ENCODE peak calls at places on chromosomes 12 and 14, in seven cellular contexts. One of them, this sample, is unnamed. For H3K27me3, the result is how much of the 10 kb centered on the place peaks cover.

GRCh38 chr14:52043690-52044089 is 25.2 kb downstream of the NID2 start:
- DNase-seq in left ventricle myocardium inferior: no peak
- DNase-seq in A673: no peak
- DNase-seq in mammary epithelial cell: no peak
- DNase-seq in neural progenitor cell: peak
- DNase-seq in cardiac muscle cell: peak
- DNase-seq in sigmoid colon: no peak
- DNase-seq in this sample: no peak

GRCh38 chr12:131897276-131897675 is 2.9 kb downstream of the ULK1 start:
- DNase-seq in left ventricle myocardium inferior: no peak
- DNase-seq in A673: no peak
- DNase-seq in mammary epithelial cell: no peak
- DNase-seq in neural progenitor cell: no peak
- DNase-seq in cardiac muscle cell: no peak
- DNase-seq in sigmoid colon: peak
- DNase-seq in this sample: no peak

GRCh38 chr12:104863549-104863948 is 94.5 kb downstream of the SLC41A2 start:
- DNase-seq in left ventricle myocardium inferior: no peak
- DNase-seq in A673: no peak
- DNase-seq in mammary epithelial cell: peak
- DNase-seq in neural progenitor cell: no peak
- DNase-seq in cardiac muscle cell: peak
- DNase-seq in sigmoid colon: no peak
- DNase-seq in this sample: no peak

GRCh38 chr12:104057771-104058197 is 6.5 kb upstream of the HCFC2 start:
- DNase-seq in left ventricle myocardium inferior: no peak
- DNase-seq in A673: peak
- DNase-seq in mammary epithelial cell: no peak
- DNase-seq in neural progenitor cell: peak
- DNase-seq in cardiac muscle cell: peak
- DNase-seq in sigmoid colon: no peak
- DNase-seq in this sample: no peak

GRCh38 chr12:64779349-64779974 is 20.3 kb upstream of the GNS start:
- DNase-seq in left ventricle myocardium inferior: no peak
- DNase-seq in A673: peak
- DNase-seq in mammary epithelial cell: no peak
- DNase-seq in neural progenitor cell: peak
- DNase-seq in cardiac muscle cell: no peak
- DNase-seq in sigmoid colon: no peak
- DNase-seq in this sample: no peak

GRCh38 chr12:113244015-113244983 is 23.0 kb downstream of the TPCN1 start:
- DNase-seq in left ventricle myocardium inferior: peak
- DNase-seq in A673: peak
- DNase-seq in mammary epithelial cell: peak
- DNase-seq in neural progenitor cell: no peak
- DNase-seq in cardiac muscle cell: peak
- DNase-seq in sigmoid colon: peak
- DNase-seq in this sample: no peak

GRCh38 chr14:103128631-103129300 is 5.5 kb downstream of the TNFAIP2 start:
- DNase-seq in left ventricle myocardium inferior: peak
- DNase-seq in A673: no peak
- DNase-seq in mammary epithelial cell: peak
- DNase-seq in neural progenitor cell: no peak
- DNase-seq in cardiac muscle cell: no peak
- DNase-seq in sigmoid colon: no peak
- DNase-seq in this sample: no peak

GRCh38 chr12:57693659-57694458 is at the start of gene OS9:
- DNase-seq in left ventricle myocardium inferior: peak
- DNase-seq in A673: peak
- DNase-seq in mammary epithelial cell: peak
- DNase-seq in neural progenitor cell: peak
- DNase-seq in cardiac muscle cell: peak
- DNase-seq in sigmoid colon: peak
- DNase-seq in this sample: peak

GRCh38 chr12:1829306-1829900 is 9.0 kb downstream of the LRTM2 start:
- DNase-seq in left ventricle myocardium inferior: no peak
- DNase-seq in A673: no peak
- DNase-seq in mammary epithelial cell: no peak
- DNase-seq in neural progenitor cell: no peak
- DNase-seq in cardiac muscle cell: no peak
- DNase-seq in sigmoid colon: peak
- DNase-seq in this sample: no peak

GRCh38 chr12:54056110-54056509 is 2.5 kb downstream of the HOXC4 start:
- DNase-seq in left ventricle myocardium inferior: no peak
- DNase-seq in A673: no peak
- DNase-seq in mammary epithelial cell: no peak
- DNase-seq in neural progenitor cell: no peak
- DNase-seq in cardiac muscle cell: no peak
- DNase-seq in sigmoid colon: no peak
- DNase-seq in this sample: no peak

GRCh38 chr12:112944028-112944690 is 5.9 kb downstream of the OAS3 start:
- DNase-seq in left ventricle myocardium inferior: no peak
- DNase-seq in A673: no peak
- DNase-seq in mammary epithelial cell: no peak
- DNase-seq in neural progenitor cell: no peak
- DNase-seq in cardiac muscle cell: no peak
- DNase-seq in sigmoid colon: no peak
- DNase-seq in this sample: no peak

GRCh38 chr12:21568115-21568514 is 36.5 kb downstream of the GYS2 start:
- DNase-seq in left ventricle myocardium inferior: no peak
- DNase-seq in A673: no peak
- DNase-seq in mammary epithelial cell: no peak
- DNase-seq in neural progenitor cell: no peak
- DNase-seq in cardiac muscle cell: no peak
- DNase-seq in sigmoid colon: no peak
- DNase-seq in this sample: no peak

GRCh38 chr12:42291680-42292079 is 34.2 kb downstream of the ZCRB1 start:
- DNase-seq in left ventricle myocardium inferior: no peak
- DNase-seq in A673: no peak
- DNase-seq in mammary epithelial cell: no peak
- DNase-seq in neural progenitor cell: no peak
- DNase-seq in cardiac muscle cell: no peak
- DNase-seq in sigmoid colon: no peak
- DNase-seq in this sample: no peak

GRCh38 chr12:49131973-49132461 is 822 bp upstream of the TUBA1B start:
- DNase-seq in left ventricle myocardium inferior: no peak
- DNase-seq in A673: peak
- DNase-seq in mammary epithelial cell: peak
- DNase-seq in neural progenitor cell: no peak
- DNase-seq in cardiac muscle cell: peak
- DNase-seq in sigmoid colon: no peak
- DNase-seq in this sample: no peak

GRCh38 chr14:93906341-93907329 is 20.5 kb upstream of the FAM181A start:
- DNase-seq in left ventricle myocardium inferior: no peak
- DNase-seq in A673: peak
- DNase-seq in mammary epithelial cell: peak
- DNase-seq in neural progenitor cell: peak
- DNase-seq in cardiac muscle cell: peak
- DNase-seq in sigmoid colon: no peak
- DNase-seq in this sample: no peak

GRCh38 chr12:109730306-109731145 is 16.9 kb downstream of the FAM222A start:
- DNase-seq in left ventricle myocardium inferior: peak
- DNase-seq in A673: no peak
- DNase-seq in mammary epithelial cell: no peak
- DNase-seq in neural progenitor cell: no peak
- DNase-seq in cardiac muscle cell: no peak
- DNase-seq in sigmoid colon: peak
- DNase-seq in this sample: no peak

GRCh38 chr14:68447581-68448281 is 345.1 kb downstream of the ZFP36L1 start:
- DNase-seq in left ventricle myocardium inferior: no peak
- DNase-seq in A673: no peak
- DNase-seq in mammary epithelial cell: no peak
- DNase-seq in neural progenitor cell: no peak
- DNase-seq in cardiac muscle cell: no peak
- DNase-seq in sigmoid colon: no peak
- DNase-seq in this sample: no peak
- H3K27ac ChIP-seq in left ventricle myocardium inferior: no peak
- H3K27ac ChIP-seq in A673: no peak
- H3K27ac ChIP-seq in mammary epithelial cell: no peak
- H3K27ac ChIP-seq in neural progenitor cell: no peak
- H3K27ac ChIP-seq in cardiac muscle cell: no peak
- H3K27ac ChIP-seq in sigmoid colon: peak
- H3K27ac ChIP-seq in this sample: no peak

GRCh38 chr14:20611277-20611676 is 20.1 kb upstream of the RNASE12 start:
- DNase-seq in left ventricle myocardium inferior: no peak
- DNase-seq in A673: no peak
- DNase-seq in mammary epithelial cell: no peak
- DNase-seq in neural progenitor cell: no peak
- DNase-seq in cardiac muscle cell: no peak
- DNase-seq in sigmoid colon: no peak
- DNase-seq in this sample: no peak

GRCh38 chr14:20612403-20612802 is 21.2 kb upstream of the RNASE12 start:
- DNase-seq in left ventricle myocardium inferior: no peak
- DNase-seq in A673: no peak
- DNase-seq in mammary epithelial cell: no peak
- DNase-seq in neural progenitor cell: no peak
- DNase-seq in cardiac muscle cell: no peak
- DNase-seq in sigmoid colon: no peak
- DNase-seq in this sample: no peak

GRCh38 chr14:20608383-20609095 is 17.4 kb upstream of the RNASE12 start:
- DNase-seq in left ventricle myocardium inferior: no peak
- DNase-seq in A673: no peak
- DNase-seq in mammary epithelial cell: no peak
- DNase-seq in neural progenitor cell: no peak
- DNase-seq in cardiac muscle cell: no peak
- DNase-seq in sigmoid colon: no peak
- DNase-seq in this sample: no peak

GRCh38 chr14:20609215-20610001 is 18.2 kb upstream of the RNASE12 start:
- DNase-seq in left ventricle myocardium inferior: peak
- DNase-seq in A673: peak
- DNase-seq in mammary epithelial cell: peak
- DNase-seq in neural progenitor cell: peak
- DNase-seq in cardiac muscle cell: peak
- DNase-seq in sigmoid colon: peak
- DNase-seq in this sample: no peak

DNA sequence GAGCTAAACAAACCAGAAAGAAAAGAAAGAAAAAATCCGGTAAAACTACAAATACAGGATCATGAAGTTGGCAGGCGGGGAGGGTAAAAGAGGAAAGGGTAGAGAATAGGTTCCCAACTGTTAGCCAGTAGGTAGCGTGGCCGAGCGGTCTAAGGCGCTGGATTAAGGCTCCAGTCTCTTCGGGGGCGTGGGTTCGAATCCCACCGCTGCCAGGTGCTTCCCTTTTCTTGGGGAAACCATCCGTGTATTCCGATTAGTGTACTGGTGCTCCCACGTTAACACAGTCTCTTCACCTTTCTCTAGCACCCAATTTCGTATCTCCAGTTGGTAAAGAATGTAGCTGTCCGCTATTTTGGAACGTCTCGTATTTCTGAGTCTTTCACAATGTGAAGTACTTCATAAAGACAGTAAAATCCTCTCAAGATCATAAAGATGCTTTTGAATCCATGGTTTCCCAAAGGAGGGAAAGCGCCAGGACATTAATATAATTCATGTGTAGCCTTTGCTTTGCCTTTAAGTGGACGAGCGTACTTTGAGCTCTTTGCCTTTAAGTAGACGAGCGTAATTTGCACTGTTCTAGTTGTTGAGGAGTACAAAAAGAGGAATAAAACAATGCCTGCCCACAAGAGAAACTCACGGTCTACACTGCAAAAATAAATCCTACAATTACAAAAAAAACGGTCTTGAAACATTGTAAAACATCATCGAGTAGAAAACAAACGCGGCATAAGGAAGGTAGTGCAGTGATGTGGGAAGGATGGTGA is 19.0 kb upstream of the RNASE12 start:
- DNase-seq in left ventricle myocardium inferior: peak
- DNase-seq in A673: peak
- DNase-seq in mammary epithelial cell: peak
- DNase-seq in neural progenitor cell: peak
- DNase-seq in cardiac muscle cell: peak
- DNase-seq in sigmoid colon: peak
- DNase-seq in this sample: no peak
- H3K4me3 ChIP-seq in left ventricle myocardium inferior: peak
- H3K4me3 ChIP-seq in A673: peak
- H3K4me3 ChIP-seq in mammary epithelial cell: peak
- H3K4me3 ChIP-seq in neural progenitor cell: peak
- H3K4me3 ChIP-seq in cardiac muscle cell: peak
- H3K4me3 ChIP-seq in sigmoid colon: peak
- H3K4me3 ChIP-seq in this sample: peak

DNA sequence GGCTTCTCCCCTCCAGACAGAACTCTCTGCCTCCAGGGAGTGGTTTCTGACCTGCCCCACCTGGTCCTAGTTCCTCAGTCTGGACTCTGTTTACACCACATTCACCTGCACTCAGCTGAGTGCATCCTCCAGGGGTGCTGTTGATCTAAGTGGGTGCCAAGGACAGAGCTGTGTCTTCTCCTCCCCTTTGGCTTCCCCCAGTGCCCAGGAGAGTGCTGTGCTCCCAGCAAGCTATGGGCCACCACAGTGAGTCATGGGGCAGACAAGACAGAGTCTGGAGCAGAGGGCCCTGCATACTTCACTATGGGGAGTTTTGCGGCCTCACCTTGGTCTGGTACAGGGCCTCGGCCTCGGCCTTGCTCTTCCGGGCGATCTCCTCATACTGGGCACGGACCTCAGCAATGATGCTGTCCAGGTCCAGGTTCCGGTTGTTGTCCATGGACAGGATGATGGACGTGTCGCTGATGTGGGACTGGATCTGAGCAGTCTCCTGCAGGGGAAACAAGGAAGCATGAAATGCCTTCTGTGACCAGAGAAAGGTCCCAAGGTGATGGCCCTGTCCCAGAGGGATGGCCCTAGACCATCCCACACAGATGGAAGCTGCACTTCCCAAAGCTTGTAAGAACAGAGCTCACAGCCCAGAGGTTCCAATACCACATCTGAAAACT is 4.9 kb downstream of the KRT73 start:
- DNase-seq in left ventricle myocardium inferior: no peak
- DNase-seq in A673: no peak
- DNase-seq in mammary epithelial cell: no peak
- DNase-seq in neural progenitor cell: no peak
- DNase-seq in cardiac muscle cell: no peak
- DNase-seq in sigmoid colon: no peak
- DNase-seq in this sample: no peak
- H3K27me3 ChIP-seq in left ventricle myocardium inferior: half or more
- H3K27me3 ChIP-seq in A673: under half
- H3K27me3 ChIP-seq in mammary epithelial cell: under half
- H3K27me3 ChIP-seq in neural progenitor cell: under half
- H3K27me3 ChIP-seq in cardiac muscle cell: half or more
- H3K27me3 ChIP-seq in sigmoid colon: under half
- H3K27me3 ChIP-seq in this sample: under half

DNA sequence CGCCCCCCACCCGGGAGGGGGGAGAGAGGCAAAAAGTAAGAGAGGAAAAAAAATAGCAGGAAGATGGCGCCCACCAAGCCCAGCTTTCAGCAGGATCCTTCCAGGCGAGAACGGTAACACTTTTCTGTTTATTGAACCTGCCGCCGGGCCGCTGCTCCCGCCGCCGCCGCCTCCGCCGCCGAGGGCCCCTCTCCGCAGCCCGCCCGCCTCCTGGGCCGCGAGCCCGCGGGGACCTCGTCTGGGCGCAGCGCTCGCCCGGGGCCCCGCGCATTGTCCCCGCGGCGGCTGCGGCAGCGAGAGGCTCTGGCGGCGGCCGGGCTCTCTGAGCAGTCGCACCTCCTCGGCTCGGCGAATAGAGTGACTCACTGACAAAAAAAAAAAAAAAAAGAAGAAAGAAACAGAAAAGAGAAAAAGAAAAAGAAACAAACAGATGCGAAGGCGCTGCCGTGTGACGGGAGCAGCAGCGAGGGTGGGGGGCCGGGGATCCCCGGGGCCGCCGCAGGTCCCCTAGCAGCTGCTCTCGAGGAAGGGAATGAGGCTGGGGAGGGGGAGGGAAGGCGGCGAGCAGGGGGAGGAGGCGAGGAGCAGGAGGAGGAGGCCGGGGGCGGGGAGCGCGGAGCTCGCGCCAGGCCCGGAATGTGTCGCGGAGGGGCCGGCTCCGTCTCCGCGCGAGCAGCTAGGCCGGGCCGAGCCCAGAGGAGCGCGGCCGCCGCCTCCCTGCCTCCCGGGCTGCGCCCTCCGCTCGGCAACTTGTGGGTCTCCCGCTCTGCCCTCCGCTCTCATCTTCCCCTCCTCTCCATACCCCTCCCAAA is 781 bp downstream of the NPAS3 start:
- DNase-seq in left ventricle myocardium inferior: peak
- DNase-seq in A673: peak
- DNase-seq in mammary epithelial cell: peak
- DNase-seq in neural progenitor cell: peak
- DNase-seq in cardiac muscle cell: peak
- DNase-seq in sigmoid colon: peak
- DNase-seq in this sample: no peak
- H3K27ac ChIP-seq in left ventricle myocardium inferior: peak
- H3K27ac ChIP-seq in A673: peak
- H3K27ac ChIP-seq in mammary epithelial cell: no peak
- H3K27ac ChIP-seq in neural progenitor cell: no peak
- H3K27ac ChIP-seq in cardiac muscle cell: no peak
- H3K27ac ChIP-seq in sigmoid colon: peak
- H3K27ac ChIP-seq in this sample: peak